ENCODE peak calls at places on chromosomes 11 and 22, in six cellular contexts. I is kidney, N is upper lobe of right lung, Z is sigmoid colon, V is BJ, H is adrenal gland. P is an unnamed sample.

GRCh38 chr22:20401376-20402020 is 7.5 kb downstream of the ZNF74 start:
- DNase-seq in N (no peak), V (no peak), H (no peak), I (no peak), Z (no peak), P (no peak)

GRCh38 chr22:45007946-45008852 is 1.6 kb downstream of the PHF21B start:
- DNase-seq in I (peak; percentile 77), Z (no peak), V (no peak), N (no peak), H (peak; percentile 24), P (no peak)

GRCh38 chr11:115665345-115665901 is 161.2 kb upstream of the CADM1 start:
- DNase-seq in V (no peak), H (no peak), Z (peak; percentile 13), I (no peak), N (no peak), P (no peak)

GRCh38 chr11:8934735-8935478 is 2.2 kb upstream of the C11orf16 start:
- DNase-seq in H (no peak), V (peak; percentile 31), N (no peak), I (no peak), Z (no peak), P (peak; percentile 85)

GRCh38 chr11:75583710-75584658 is 21.9 kb downstream of the SERPINH1 start:
- DNase-seq in H (peak; percentile 69), Z (peak; percentile 92), N (peak; percentile 85), I (peak; percentile 95), V (no peak), P (no peak)

GRCh38 chr22:17106785-17107546 is 14.2 kb downstream of the TMEM121B start:
- DNase-seq in I (no peak), N (no peak), Z (peak; percentile 59), H (no peak), V (no peak), P (no peak)

GRCh38 chr11:119676461-119677020 is 52.5 kb downstream of the NECTIN1 start:
- DNase-seq in Z (no peak), N (no peak), V (no peak), I (no peak), H (no peak), P (no peak)

GRCh38 chr11:100981196-100981824 is 148.3 kb downstream of the PGR start:
- DNase-seq in N (no peak), H (no peak), I (no peak), Z (no peak), V (no peak), P (no peak)

GRCh38 chr11:16984229-16984628 is 30.0 kb downstream of the PLEKHA7 start:
- DNase-seq in Z (no peak), I (no peak), H (no peak), V (no peak), N (no peak), P (no peak)

GRCh38 chr11:47508595-47509555 is 44.1 kb downstream of the CELF1 start:
- DNase-seq in N (no peak), I (no peak), H (no peak), Z (no peak), V (no peak), P (no peak)

GRCh38 chr11:1844221-1845094 is 5.7 kb downstream of the TNNI2 start:
- DNase-seq in H (peak; percentile 88), V (no peak), N (peak; percentile 84), Z (no peak), I (peak; percentile 85), P (no peak)

GRCh38 chr11:10022764-10023163 is 271.3 kb downstream of the SBF2 start:
- DNase-seq in I (no peak), V (no peak), N (no peak), H (no peak), Z (no peak), P (no peak)

GRCh38 chr11:110525883-110526282 is 96.1 kb downstream of the FDX1 start:
- DNase-seq in I (no peak), Z (no peak), H (peak; percentile 50), V (peak; percentile 74), N (no peak), P (no peak)

GRCh38 chr11:64028398-64029115 is 7.2 kb upstream of the FLRT1 start:
- DNase-seq in Z (no peak), V (no peak), N (no peak), I (no peak), H (no peak), P (no peak)

GRCh38 chr22:33271390-33272161 is 213.4 kb upstream of the SYN3 start:
- DNase-seq in N (no peak), V (no peak), H (peak; percentile 29), I (no peak), Z (no peak), P (no peak)

GRCh38 chr11:134915212-134915611 is 503.2 kb upstream of the B3GAT1 start:
- DNase-seq in I (no peak), H (peak; percentile 24), N (no peak), Z (peak; percentile 89), V (no peak), P (no peak)

GRCh38 chr11:69665669-69666068 is 9.5 kb downstream of the LTO1 start:
- DNase-seq in I (peak; percentile 26), N (peak; percentile 42), Z (peak; percentile 6), H (no peak), V (no peak), P (no peak)

GRCh38 chr11:95231126-95231880 is at the start of gene SESN3:
- DNase-seq in V (peak; percentile 92), Z (peak; percentile 99), H (peak; percentile 99), I (peak; percentile 100), N (peak; percentile 99), P (peak; percentile 100)

GRCh38 chr11:57116654-57117053 is 65.1 kb upstream of the LRRC55 start:
- DNase-seq in N (no peak), V (no peak), I (no peak), H (peak; percentile 61), Z (no peak), P (peak; percentile 4)

GRCh38 chr11:106061249-106061794 is 15.8 kb downstream of the KBTBD3 start:
- DNase-seq in V (no peak), H (no peak), Z (no peak), N (no peak), I (no peak), P (no peak)

GRCh38 chr11:69888671-69889076 is 69.5 kb upstream of the FGF3 start:
- DNase-seq in N (no peak), Z (no peak), I (peak; percentile 62), V (no peak), H (peak; percentile 84), P (no peak)

GRCh38 chr22:31742115-31742514 is 7.8 kb downstream of the PRR14L start:
- DNase-seq in I (no peak), Z (no peak), H (no peak), V (no peak), N (no peak), P (no peak)

GRCh38 chr11:129258205-129258604 is 66.1 kb upstream of the ARHGAP32 start:
- DNase-seq in V (no peak), I (no peak), H (no peak), Z (no peak), N (no peak), P (no peak)

DNA sequence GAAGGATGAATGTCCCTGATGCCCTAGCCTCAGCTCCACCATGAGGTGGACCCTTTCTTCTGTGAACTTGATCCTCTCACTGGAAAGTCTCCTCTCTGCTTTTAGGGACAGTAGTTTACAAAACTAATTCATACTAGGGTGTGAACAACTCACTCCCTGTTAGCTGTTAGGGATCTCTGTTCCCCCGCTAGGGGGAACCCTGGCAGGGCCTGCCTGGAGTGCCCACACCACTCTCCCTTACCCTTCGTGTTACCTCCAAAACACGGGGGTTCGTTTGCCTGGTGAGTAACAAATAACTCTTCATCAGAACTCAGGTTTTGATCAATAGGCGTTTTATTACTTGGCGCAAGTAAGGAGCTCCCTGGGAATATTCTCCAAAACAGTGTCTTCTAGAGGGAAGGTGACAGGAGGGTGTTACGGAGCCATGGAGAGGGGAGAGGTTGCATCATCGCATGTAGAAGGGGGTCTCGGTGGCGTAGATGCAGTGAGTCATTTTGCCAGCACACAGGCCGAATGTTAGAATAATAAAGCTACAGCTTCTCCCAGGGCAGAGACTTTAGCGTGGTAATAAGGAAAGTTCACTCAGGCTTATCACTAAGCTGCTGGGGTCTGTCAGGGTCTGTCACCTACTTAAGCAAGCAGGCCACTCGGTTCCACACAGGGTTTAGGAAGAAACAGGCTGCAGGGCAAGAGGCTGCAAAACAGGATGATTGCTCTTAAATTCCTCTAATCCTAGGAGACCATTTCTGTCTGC is 45.8 kb downstream of the C11orf96 start:
- DNase-seq in N (no peak), H (no peak), V (no peak), I (no peak), Z (no peak), P (no peak)
- H3K4me3 ChIP-seq in N (no peak overlapping the region), H (no peak overlapping the region), V (no peak overlapping the region), I (no peak overlapping the region), Z (no peak overlapping the region), P (no peak overlapping the region)

GRCh38 chr11:5204787-5205186 is 4.3 kb upstream of the OR51V1 start:
- DNase-seq in I (no peak), Z (no peak), V (peak; percentile 21), N (no peak), H (no peak), P (peak; percentile 20)
- TF ChIP-seq CTCF in I (peak; percentile 39), Z (no peak), V (peak; percentile 63), N (peak; percentile 39), H (peak; percentile 65), P (peak; percentile 67)

GRCh38 chr22:40000171-40000570 is 5.4 kb downstream of the FAM83F start:
- DNase-seq in H (no peak), V (no peak), Z (no peak), I (peak; percentile 7), N (no peak), P (no peak)
- H3K4me3 ChIP-seq in H (no peak overlapping the region), V (no peak overlapping the region), Z (no peak overlapping the region), I (no peak overlapping the region), N (no peak overlapping the region), P (no peak overlapping the region)

GRCh38 chr11:102317099-102317767 is at the start of gene BIRC3:
- DNase-seq in I (peak; percentile 95), V (peak; percentile 70), H (peak; percentile 84), N (peak; percentile 90), Z (peak; percentile 92), P (peak; percentile 46)
- TF ChIP-seq CTCF in I (peak; percentile 3), V (peak; percentile 51), H (peak; percentile 65), N (peak; percentile 47), Z (peak; percentile 73), P (peak; percentile 8)

GRCh38 chr22:46296257-46297150 is at the start of gene GTSE1:
- DNase-seq in N (peak; percentile 99), I (peak; percentile 100), V (peak; percentile 87), H (peak; percentile 98), Z (peak; percentile 99), P (peak; percentile 87)

GRCh38 chr22:46299101-46299500 is 2.4 kb downstream of the GTSE1 start:
- DNase-seq in Z (no peak), N (no peak), I (peak; percentile 48), H (no peak), V (no peak), P (no peak)

GRCh38 chr22:46294784-46295183 is 1.9 kb upstream of the GTSE1 start:
- DNase-seq in H (no peak), N (no peak), V (no peak), Z (no peak), I (no peak), P (no peak)

GRCh38 chr22:46295277-46295971 is 1.2 kb upstream of the GTSE1 start:
- DNase-seq in V (no peak), Z (no peak), H (no peak), N (no peak), I (no peak), P (no peak)

GRCh38 chr22:46297151-46297819 is 615 bp downstream of the GTSE1 start:
- DNase-seq in H (peak; percentile 58), N (no peak), I (no peak), V (no peak), Z (no peak), P (peak; percentile 6)
- H3K4me3 ChIP-seq in H (no peak overlapping the region), N (peak overlapping the region; percentile 74), I (peak overlapping the region; percentile 67), V (peak overlapping the region; percentile 57), Z (no peak overlapping the region), P (peak overlapping the region; percentile 74)

GRCh38 chr11:118156531-118157185 is 4.0 kb upstream of the SCN4B start:
- DNase-seq in H (no peak), V (no peak), Z (no peak), N (no peak), I (no peak), P (no peak)
- TF ChIP-seq CTCF in H (no peak), V (no peak), Z (no peak), N (no peak), I (no peak), P (no peak)

P was measured in retinal pigment epithelial cell.